ENCODE peak calls at places on chromosomes 6 and 20, in four cellular contexts. One of them, this sample, is unnamed.

GRCh38 chr6:72140795-72141194 is 254.4 kb downstream of the RIMS1 start:
- DNase-seq in EH: peak
- DNase-seq in stimulated activated CD4-positive, alpha-beta T cell treated with anti-CD3 and anti-CD28 coated beads, TNF-alpha, amount 100 ng/mL, for 48 hours: no peak
- DNase-seq in endothelial cell of umbilical vein: no peak
- DNase-seq in this sample: no peak

GRCh38 chr6:14466278-14466677 is 348.7 kb downstream of the CD83 start:
- DNase-seq in EH: peak
- DNase-seq in stimulated activated CD4-positive, alpha-beta T cell treated with anti-CD3 and anti-CD28 coated beads, TNF-alpha, amount 100 ng/mL, for 48 hours: no peak
- DNase-seq in endothelial cell of umbilical vein: no peak
- DNase-seq in this sample: no peak

GRCh38 chr6:39213195-39213920 is 15.9 kb downstream of the KCNK5 start:
- DNase-seq in EH: no peak
- DNase-seq in stimulated activated CD4-positive, alpha-beta T cell treated with anti-CD3 and anti-CD28 coated beads, TNF-alpha, amount 100 ng/mL, for 48 hours: no peak
- DNase-seq in endothelial cell of umbilical vein: no peak
- DNase-seq in this sample: no peak

GRCh38 chr6:2593167-2593566 is 157.6 kb downstream of the MYLK4 start:
- DNase-seq in EH: no peak
- DNase-seq in stimulated activated CD4-positive, alpha-beta T cell treated with anti-CD3 and anti-CD28 coated beads, TNF-alpha, amount 100 ng/mL, for 48 hours: no peak
- DNase-seq in endothelial cell of umbilical vein: no peak
- DNase-seq in this sample: no peak

GRCh38 chr20:49915118-49915379 is 280 bp downstream of the SPATA2 start:
- DNase-seq in EH: no peak
- DNase-seq in stimulated activated CD4-positive, alpha-beta T cell treated with anti-CD3 and anti-CD28 coated beads, TNF-alpha, amount 100 ng/mL, for 48 hours: no peak
- DNase-seq in endothelial cell of umbilical vein: no peak
- DNase-seq in this sample: no peak

GRCh38 chr6:5315883-5316282 is 54.6 kb downstream of the FARS2 start:
- DNase-seq in EH: peak
- DNase-seq in stimulated activated CD4-positive, alpha-beta T cell treated with anti-CD3 and anti-CD28 coated beads, TNF-alpha, amount 100 ng/mL, for 48 hours: no peak
- DNase-seq in endothelial cell of umbilical vein: no peak
- DNase-seq in this sample: no peak

GRCh38 chr6:106460481-106460880 is 100.0 kb downstream of the CRYBG1 start:
- DNase-seq in EH: no peak
- DNase-seq in stimulated activated CD4-positive, alpha-beta T cell treated with anti-CD3 and anti-CD28 coated beads, TNF-alpha, amount 100 ng/mL, for 48 hours: no peak
- DNase-seq in endothelial cell of umbilical vein: no peak
- DNase-seq in this sample: no peak

GRCh38 chr6:15519681-15520080 is 143.1 kb downstream of the DTNBP1 start:
- DNase-seq in EH: no peak
- DNase-seq in stimulated activated CD4-positive, alpha-beta T cell treated with anti-CD3 and anti-CD28 coated beads, TNF-alpha, amount 100 ng/mL, for 48 hours: no peak
- DNase-seq in endothelial cell of umbilical vein: no peak
- DNase-seq in this sample: no peak

GRCh38 chr6:154995241-154996162 is at the start of gene TIAM2:
- DNase-seq in EH: peak
- DNase-seq in stimulated activated CD4-positive, alpha-beta T cell treated with anti-CD3 and anti-CD28 coated beads, TNF-alpha, amount 100 ng/mL, for 48 hours: no peak
- DNase-seq in endothelial cell of umbilical vein: no peak
- DNase-seq in this sample: no peak

GRCh38 chr6:74851598-74851997 is 354.3 kb downstream of the COL12A1 start:
- DNase-seq in EH: peak
- DNase-seq in stimulated activated CD4-positive, alpha-beta T cell treated with anti-CD3 and anti-CD28 coated beads, TNF-alpha, amount 100 ng/mL, for 48 hours: no peak
- DNase-seq in endothelial cell of umbilical vein: no peak
- DNase-seq in this sample: no peak